ENCODE peak calls at places on chromosomes 6 and 20, in five cellular contexts. R is prostate gland, W is endodermal cell, G is lower lobe of right lung, T is NB4. X is an unnamed sample.

GRCh38 chr20:37566590-37567330 is 39.1 kb upstream of the BLCAP start:
- DNase-seq in W (no peak), R (no peak), G (no peak), T (no peak), X (no peak)

GRCh38 chr6:15207923-15208322 is 37.9 kb upstream of the JARID2 start:
- DNase-seq in G (no peak), R (no peak), T (no peak), W (peak), X (no peak)

GRCh38 chr6:154039231-154039842 is at the start of gene OPRM1:
- DNase-seq in W (peak), R (no peak), G (peak), T (peak), X (peak)

GRCh38 chr6:101386982-101387381 is 6.5 kb upstream of the GRIK2 start:
- DNase-seq in W (peak), G (no peak), T (no peak), R (no peak), X (peak)

GRCh38 chr6:167826230-167827061 is at the start of gene AFDN:
- DNase-seq in T (no peak), G (peak), R (peak), W (peak), X (peak)

GRCh38 chr6:79005497-79005896 is 72.6 kb downstream of the PHIP start:
- DNase-seq in R (no peak), W (no peak), G (no peak), T (no peak), X (no peak)

GRCh38 chr6:52014391-52014790 is 73.0 kb downstream of the PKHD1 start:
- DNase-seq in R (no peak), G (no peak), W (no peak), T (no peak), X (no peak)

GRCh38 chr6:72977114-72977513 is 248.2 kb downstream of the KHDC1L start:
- DNase-seq in G (no peak), R (no peak), T (no peak), W (no peak), X (peak)

GRCh38 chr6:152471459-152472070 is 165.6 kb downstream of the SYNE1 start:
- DNase-seq in T (no peak), W (no peak), R (no peak), G (no peak), X (no peak)

GRCh38 chr20:61416546-61416945 is 164.5 kb downstream of the CDH4 start:
- DNase-seq in W (no peak), T (no peak), R (no peak), G (no peak), X (no peak)

GRCh38 chr6:11592289-11592906 is 54.8 kb downstream of the TMEM170B start:
- DNase-seq in G (no peak), T (no peak), R (no peak), W (no peak), X (peak)

GRCh38 chr6:11596640-11597237 is 59.2 kb downstream of the TMEM170B start:
- DNase-seq in R (no peak), W (no peak), G (no peak), T (no peak), X (no peak)

GRCh38 chr6:11593096-11593495 is 55.5 kb downstream of the TMEM170B start:
- DNase-seq in R (no peak), T (no peak), G (no peak), W (no peak), X (no peak)

GRCh38 chr6:11598687-11599086 is 61.1 kb downstream of the TMEM170B start:
- DNase-seq in R (no peak), T (no peak), G (no peak), W (no peak), X (no peak)

GRCh38 chr6:11595903-11596302 is 58.4 kb downstream of the TMEM170B start:
- DNase-seq in R (no peak), G (no peak), T (peak), W (peak), X (no peak)
- TF ChIP-seq CTCF in R (no peak), G (no peak), T (peak), W (peak), X (no peak)

DNA sequence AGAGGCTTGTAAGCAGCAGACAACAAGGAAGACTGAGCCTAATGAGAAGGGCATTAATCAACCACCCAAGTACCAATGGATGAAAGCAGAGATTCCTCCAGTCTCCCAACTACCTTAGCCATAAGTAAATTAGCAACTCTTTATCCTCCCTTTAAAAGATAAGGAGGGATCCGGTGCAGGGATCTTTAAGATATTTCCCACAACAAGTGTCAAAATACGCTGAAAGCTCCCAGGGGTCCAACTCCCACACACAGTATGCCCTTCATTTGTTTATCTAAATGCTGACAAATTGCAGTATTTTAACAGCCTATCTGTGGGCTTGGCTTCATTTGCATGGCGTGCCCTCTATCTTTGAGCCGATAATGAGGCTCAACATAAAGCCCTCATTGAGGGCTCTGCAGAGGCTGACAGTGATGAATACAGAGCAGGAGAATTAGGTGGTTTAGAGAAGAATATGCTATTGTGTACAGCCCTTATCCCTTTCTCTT is 574.9 kb upstream of the JAG1 start:
- DNase-seq in G (no peak), R (no peak), W (peak), T (no peak), X (no peak)
- H3K4me3 ChIP-seq in G (no peak), R (no peak), W (no peak), T (no peak), X (no peak)

GRCh38 chr6:77607004-77607403 is 45.8 kb upstream of the MEI4 start:
- DNase-seq in G (no peak), T (no peak), W (no peak), R (no peak), X (no peak)
- TF ChIP-seq CTCF in G (no peak), T (no peak), W (no peak), R (no peak), X (no peak)

DNA sequence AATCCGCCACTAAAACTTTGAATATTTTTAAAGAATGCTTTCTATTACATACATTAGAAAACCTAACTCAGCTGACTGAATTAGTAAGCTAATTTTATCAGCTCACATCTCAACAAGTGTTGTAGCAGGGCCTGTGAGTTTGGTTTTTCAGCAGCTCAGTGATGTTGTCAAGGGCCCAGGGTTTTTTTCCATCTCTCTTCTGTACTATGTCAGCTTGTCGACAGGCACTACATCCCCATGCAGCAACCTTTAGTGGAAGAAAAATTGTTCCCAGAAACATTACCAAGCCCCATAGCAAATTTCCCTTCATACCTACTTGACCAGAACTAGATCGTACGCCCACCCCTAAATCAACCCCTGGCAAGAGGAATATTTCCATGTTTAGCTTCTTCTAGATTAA is 170.3 kb upstream of the TNFAIP3 start:
- DNase-seq in G (no peak), R (no peak), W (no peak), T (no peak), X (no peak)
- H3K4me3 ChIP-seq in G (no peak), R (no peak), W (no peak), T (no peak), X (no peak)

GRCh38 chr6:148700047-148700712 is 46.6 kb upstream of the UST start:
- DNase-seq in G (no peak), R (no peak), W (no peak), T (no peak), X (no peak)

GRCh38 chr6:148698671-148699180 is 48.1 kb upstream of the UST start:
- DNase-seq in T (no peak), W (no peak), R (no peak), G (no peak), X (no peak)

GRCh38 chr6:148697895-148698440 is 48.9 kb upstream of the UST start:
- DNase-seq in T (no peak), G (no peak), R (no peak), W (no peak), X (no peak)

GRCh38 chr6:148701393-148701774 is 45.4 kb upstream of the UST start:
- DNase-seq in G (no peak), W (no peak), R (no peak), T (no peak), X (no peak)

DNA sequence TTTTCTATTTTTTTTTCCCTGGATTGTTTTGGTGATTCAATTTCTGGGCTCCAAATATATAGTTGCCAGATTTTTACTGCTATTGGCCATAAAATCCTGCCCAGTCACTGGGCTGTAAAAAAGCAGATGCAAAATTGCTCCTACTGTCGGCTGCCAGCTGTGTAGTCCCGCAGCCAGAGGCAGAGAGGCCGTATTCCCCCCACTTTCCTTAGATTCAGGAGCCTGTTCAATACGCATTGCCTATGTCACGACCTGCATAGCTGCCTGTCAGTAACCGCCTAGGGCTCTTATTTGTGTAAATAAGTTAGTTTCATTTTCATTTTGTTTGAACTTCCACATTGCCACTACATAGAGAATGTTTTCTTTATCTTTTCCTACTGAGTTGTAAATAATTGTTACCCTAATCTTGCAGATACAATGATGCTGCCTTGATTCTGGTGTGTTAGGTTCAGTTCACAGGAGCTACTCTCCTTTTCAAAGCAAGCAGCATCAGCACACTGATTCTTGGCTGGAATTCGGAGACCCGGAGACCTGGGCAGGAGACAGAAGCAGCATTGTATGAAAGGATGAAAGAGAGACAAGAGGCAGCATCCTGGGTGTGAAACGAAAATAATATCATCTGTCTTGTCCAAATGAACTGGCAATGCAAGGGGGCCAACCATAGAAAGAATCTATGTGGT is 46.0 kb upstream of the UST start:
- DNase-seq in T (peak), R (no peak), G (no peak), W (no peak), X (peak)
- TF ChIP-seq CTCF in T (no peak), R (no peak), G (no peak), W (no peak), X (no peak)

GRCh38 chr20:708956-709355 is 33.4 kb upstream of the SCRT2 start:
- DNase-seq in W (no peak), G (no peak), T (no peak), R (no peak), X (no peak)
- H3K4me3 ChIP-seq in W (peak), G (no peak), T (no peak), R (no peak), X (no peak)

GRCh38 chr6:127547215-127547614 is 28.1 kb upstream of the MTCL3 start:
- DNase-seq in W (peak), T (peak), G (no peak), R (no peak), X (no peak)
- TF ChIP-seq CTCF in W (peak), T (peak), G (peak), R (no peak), X (peak)

GRCh38 chr6:137813308-137813707 is 53.8 kb upstream of the TNFAIP3 start:
- DNase-seq in G (no peak), R (peak), W (no peak), T (no peak), X (no peak)

GRCh38 chr6:137808836-137809315 is 58.2 kb upstream of the TNFAIP3 start:
- DNase-seq in R (no peak), G (no peak), W (no peak), T (peak), X (no peak)

GRCh38 chr6:137811912-137812553 is 55.0 kb upstream of the TNFAIP3 start:
- DNase-seq in R (no peak), T (peak), W (no peak), G (no peak), X (no peak)

GRCh38 chr6:137810554-137811120 is 56.4 kb upstream of the TNFAIP3 start:
- DNase-seq in W (no peak), R (no peak), G (no peak), T (peak), X (no peak)

DNA sequence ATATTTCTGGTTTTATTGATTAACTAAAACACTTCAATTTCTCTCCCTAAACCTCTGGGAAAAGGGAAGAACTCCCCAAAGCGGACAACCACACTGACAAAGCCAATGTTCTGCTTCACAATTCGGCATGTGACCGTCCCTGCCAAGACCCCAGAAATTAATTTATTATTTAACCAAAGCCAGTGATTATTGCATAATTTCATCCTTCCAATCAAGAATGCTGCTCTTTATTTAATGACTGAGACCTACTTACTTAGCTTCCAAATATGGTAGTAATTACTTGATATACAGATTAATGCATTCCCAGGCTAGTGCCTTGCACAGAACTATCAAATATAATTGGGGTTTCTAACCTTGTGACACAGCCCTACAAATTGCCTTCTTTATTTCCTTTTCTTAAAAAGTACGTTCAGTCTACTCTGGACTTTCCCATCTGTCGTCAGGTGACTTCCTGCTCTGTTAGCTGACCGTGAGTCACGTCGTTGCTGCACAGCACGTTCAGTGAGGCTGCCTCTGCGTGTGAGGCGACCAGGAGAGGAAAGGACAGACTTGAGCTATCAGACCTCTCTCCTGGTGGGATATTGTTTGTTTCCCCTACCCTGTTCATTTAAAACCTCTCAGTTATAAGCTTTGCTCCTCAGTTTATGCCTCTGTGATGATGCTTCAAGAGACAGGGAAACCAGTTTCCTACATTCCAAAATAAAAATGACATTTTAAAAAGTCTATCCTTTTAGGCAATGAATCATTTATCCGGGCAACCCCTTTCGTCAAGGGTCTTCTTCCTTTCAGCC is 55.7 kb upstream of the TNFAIP3 start:
- DNase-seq in T (peak), R (peak), W (no peak), G (peak), X (peak)
- H3K4me3 ChIP-seq in T (peak), R (no peak), W (no peak), G (peak), X (no peak)

DNA sequence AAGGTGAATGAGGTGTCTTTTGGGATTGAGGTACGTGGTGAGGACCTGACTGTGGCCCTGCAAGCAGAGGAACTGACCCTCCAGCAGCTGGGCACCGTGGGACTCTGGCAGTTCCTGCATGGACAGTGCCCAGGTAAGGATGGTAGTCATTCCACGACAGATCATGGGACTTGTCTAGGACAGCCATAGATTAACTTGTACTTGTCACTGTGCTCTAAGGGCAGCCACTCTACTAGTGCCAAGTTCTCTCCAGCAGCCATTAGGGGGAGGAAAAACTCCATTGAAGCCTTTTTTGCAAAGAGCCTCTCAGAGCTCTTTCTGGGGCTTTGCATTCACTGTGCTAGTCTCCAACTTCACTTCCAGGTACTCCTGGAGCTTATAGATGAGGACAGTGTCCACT is 20.4 kb downstream of the TAF11 start:
- DNase-seq in G (no peak), T (peak), R (no peak), W (no peak), X (peak)
- TF ChIP-seq CTCF in G (no peak), T (no peak), R (no peak), W (peak), X (peak)

X was measured in foreskin fibroblast.